ENCODE peak calls at places on chromosomes 7 and 10, in five cellular contexts. A is psoas muscle, I is left ventricle myocardium inferior, Z is right lobe of liver, D is Panc1. M is an unnamed sample. For H3K4me1, the result is how much of the 10 kb centered on the place peaks cover.

GRCh38 chr7:78510580-78511188 is 712.1 kb downstream of the PHTF2 start:
- DNase-seq in A (no peak), I (no peak), Z (peak), D (peak), M (peak)

GRCh38 chr10:112362833-112363232 is 11.1 kb upstream of the ACSL5 start:
- DNase-seq in A (peak), I (peak), Z (peak), D (no peak), M (no peak)

GRCh38 chr10:14653271-14654161 is 121.2 kb downstream of the FAM107B start:
- DNase-seq in A (no peak), I (no peak), Z (no peak), D (no peak), M (peak)

GRCh38 chr10:77983384-77984341 is 45.7 kb downstream of the POLR3A start:
- DNase-seq in A (no peak), I (no peak), Z (no peak), D (no peak), M (no peak)

GRCh38 chr7:80463272-80463920 is 48.5 kb downstream of the GNAT3 start:
- DNase-seq in A (no peak), I (no peak), Z (no peak), D (no peak), M (no peak)

GRCh38 chr10:119252051-119252465 is 44.7 kb downstream of the GRK5 start:
- DNase-seq in A (peak), I (peak), Z (no peak), D (no peak), M (no peak)

GRCh38 chr7:103996017-103996551 is 6.6 kb upstream of the RELN start:
- DNase-seq in A (no peak), I (no peak), Z (no peak), D (no peak), M (no peak)

GRCh38 chr10:130028465-130028819 is 64.4 kb upstream of the EBF3 start:
- DNase-seq in A (no peak), I (no peak), Z (no peak), D (no peak), M (no peak)

GRCh38 chr7:24826662-24827020 is 69.4 kb upstream of the GSDME start:
- DNase-seq in A (no peak), I (no peak), Z (no peak), D (no peak), M (peak)

GRCh38 chr10:110841767-110842267 is 29.9 kb upstream of the PDCD4 start:
- DNase-seq in A (no peak), I (no peak), Z (no peak), D (no peak), M (no peak)

GRCh38 chr10:110843796-110844616 is 27.7 kb upstream of the PDCD4 start:
- DNase-seq in A (no peak), I (no peak), Z (no peak), D (no peak), M (no peak)

GRCh38 chr10:110844617-110844881 is 27.2 kb upstream of the PDCD4 start:
- DNase-seq in A (no peak), I (no peak), Z (no peak), D (no peak), M (no peak)

GRCh38 chr10:110842305-110842952 is 29.3 kb upstream of the PDCD4 start:
- DNase-seq in A (no peak), I (no peak), Z (no peak), D (no peak), M (no peak)

GRCh38 chr10:110843031-110843430 is 28.7 kb upstream of the PDCD4 start:
- DNase-seq in A (no peak), I (no peak), Z (no peak), D (no peak), M (no peak)
- H3K4me1 ChIP-seq in A (under half), I (under half), Z (under half), D (under half), M (under half)

GRCh38 chr7:117666689-117667088 is 186.9 kb downstream of the CFTR start:
- DNase-seq in A (no peak), I (no peak), Z (no peak), D (no peak), M (no peak)

GRCh38 chr7:117673367-117673766 is 193.5 kb downstream of the CFTR start:
- DNase-seq in A (no peak), I (peak), Z (peak), D (no peak), M (no peak)

GRCh38 chr7:117672433-117672832 is 192.6 kb downstream of the CFTR start:
- DNase-seq in A (no peak), I (no peak), Z (no peak), D (no peak), M (no peak)

GRCh38 chr7:117667456-117667855 is 187.6 kb downstream of the CFTR start:
- DNase-seq in A (no peak), I (no peak), Z (no peak), D (no peak), M (no peak)

DNA sequence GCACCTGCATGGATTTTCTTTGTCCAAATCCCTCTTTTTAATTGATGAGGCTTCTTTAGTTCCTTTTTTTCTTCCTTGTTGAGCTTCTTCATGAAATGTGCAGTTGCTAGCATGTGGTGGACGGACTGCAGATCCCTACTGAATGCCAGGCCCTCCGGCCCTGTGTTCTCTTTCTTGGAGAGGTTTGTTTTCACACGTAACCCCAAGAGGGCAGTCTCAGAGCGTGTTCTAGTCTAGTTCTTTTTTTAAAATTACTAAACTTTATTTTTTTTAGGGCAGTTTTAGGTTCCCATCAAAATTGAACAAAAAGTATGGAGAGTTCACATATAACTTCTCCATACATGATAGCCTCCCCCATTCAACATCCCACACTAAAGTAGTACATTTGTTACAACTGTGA is 190.0 kb downstream of the CFTR start:
- DNase-seq in A (no peak), I (no peak), Z (no peak), D (no peak), M (no peak)
- TF ChIP-seq CTCF in A (no peak), I (no peak), Z (no peak), D (peak), M (peak)

DNA sequence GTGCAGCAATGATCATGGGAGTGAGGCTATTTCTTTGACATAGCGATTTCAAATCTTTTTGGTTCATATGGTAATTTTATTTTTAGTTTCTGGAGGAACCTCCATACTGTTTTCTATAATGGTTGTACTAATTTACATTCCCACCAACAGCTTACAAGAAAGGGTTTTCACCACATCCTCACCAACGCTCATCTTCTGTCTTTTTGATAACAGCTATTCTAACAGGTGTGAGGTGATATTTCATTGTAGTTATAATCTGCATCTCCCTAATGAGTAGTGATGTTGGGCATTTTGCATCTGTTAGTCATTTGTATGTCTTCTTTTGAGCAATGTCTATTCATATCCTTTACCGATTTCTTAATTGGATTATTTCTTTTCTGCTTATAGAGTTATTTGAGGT is 75.0 kb upstream of the FHIP2A start:
- DNase-seq in A (no peak), I (no peak), Z (no peak), D (no peak), M (no peak)
- H3K4me1 ChIP-seq in A (under half), I (half or more), Z (under half), D (half or more), M (under half)

GRCh38 chr10:50324680-50325393 is 73.5 kb upstream of the ASAH2 start:
- DNase-seq in A (no peak), I (no peak), Z (no peak), D (no peak), M (no peak)
- TF ChIP-seq CTCF in A (no peak), I (no peak), Z (no peak), D (no peak), M (no peak)

GRCh38 chr10:124698560-124699470 is 45.4 kb downstream of the FAM53B start:
- DNase-seq in A (no peak), I (no peak), Z (peak), D (no peak), M (no peak)

GRCh38 chr10:124695259-124695658 is 48.9 kb downstream of the FAM53B start:
- DNase-seq in A (no peak), I (no peak), Z (no peak), D (no peak), M (no peak)

GRCh38 chr10:124697837-124698559 is 46.2 kb downstream of the FAM53B start:
- DNase-seq in A (no peak), I (no peak), Z (peak), D (no peak), M (no peak)

GRCh38 chr10:124696446-124697392 is 47.5 kb downstream of the FAM53B start:
- DNase-seq in A (no peak), I (no peak), Z (peak), D (no peak), M (no peak)

DNA sequence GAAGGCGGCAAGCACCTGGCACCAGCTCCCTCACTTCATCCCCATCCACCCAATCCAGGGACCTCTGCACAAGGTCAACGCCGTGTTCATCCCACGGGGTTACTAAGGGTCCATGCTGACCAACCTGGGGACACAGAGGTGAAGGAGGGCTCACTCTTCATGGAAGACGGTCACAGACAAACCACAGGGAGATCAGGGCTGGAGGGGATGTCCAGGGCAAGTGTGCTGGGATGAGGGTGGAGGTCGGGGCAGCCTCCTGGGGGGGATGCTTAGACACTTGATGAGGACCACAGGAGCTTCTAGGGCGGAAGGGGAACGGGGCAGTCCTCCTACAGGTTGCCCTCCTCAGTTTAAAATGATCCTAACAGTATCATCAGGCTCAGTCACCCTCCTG is 46.7 kb downstream of the FAM53B start:
- DNase-seq in A (no peak), I (no peak), Z (peak), D (no peak), M (no peak)
- H3K4me1 ChIP-seq in A (half or more), I (half or more), Z (under half), D (under half), M (under half)

DNA sequence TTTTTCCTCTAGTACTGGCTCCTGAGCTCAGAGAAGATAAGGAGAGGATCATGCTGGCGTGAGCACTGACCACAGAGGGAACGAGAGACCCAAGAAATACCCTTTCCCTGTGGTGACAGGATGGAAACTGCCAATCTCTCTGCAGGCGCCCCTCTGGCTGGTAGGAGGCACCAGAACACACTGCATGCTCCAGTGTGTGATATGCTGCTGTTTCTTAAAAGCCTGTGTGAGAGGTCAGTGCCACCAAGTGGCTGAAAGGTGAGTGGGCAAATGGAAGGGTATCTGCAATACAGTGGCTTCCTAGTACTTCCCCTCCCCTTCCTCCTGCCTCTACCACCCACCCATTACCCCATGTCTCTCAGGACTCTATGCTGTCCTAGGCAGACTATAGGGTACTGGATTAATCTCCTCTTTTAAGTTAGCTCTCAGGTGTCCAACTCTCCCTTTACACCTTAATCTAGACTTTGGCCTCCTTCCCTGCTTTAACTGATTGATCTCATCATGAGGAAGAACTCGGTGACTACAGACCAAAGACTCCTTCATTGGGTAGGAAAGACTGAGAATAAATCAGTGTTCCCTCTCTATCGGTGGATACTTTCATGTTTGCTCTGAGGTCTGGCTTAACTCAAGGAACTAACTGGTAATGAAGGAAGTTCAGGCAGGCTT is 283.6 kb downstream of the ADRA2A start:
- DNase-seq in A (peak), I (peak), Z (peak), D (peak), M (no peak)
- TF ChIP-seq CTCF in A (peak), I (peak), Z (peak), D (peak), M (peak)

GRCh38 chr7:1920886-1921285 is 250.8 kb downstream of the ELFN1 start:
- DNase-seq in A (no peak), I (no peak), Z (no peak), D (no peak), M (no peak)

GRCh38 chr7:1920266-1920681 is 250.2 kb downstream of the ELFN1 start:
- DNase-seq in A (no peak), I (no peak), Z (peak), D (no peak), M (no peak)

GRCh38 chr7:1918063-1918645 is 248.1 kb downstream of the ELFN1 start:
- DNase-seq in A (no peak), I (no peak), Z (peak), D (no peak), M (no peak)

GRCh38 chr7:1918881-1919525 is 248.9 kb downstream of the ELFN1 start:
- DNase-seq in A (no peak), I (no peak), Z (peak), D (no peak), M (no peak)

DNA sequence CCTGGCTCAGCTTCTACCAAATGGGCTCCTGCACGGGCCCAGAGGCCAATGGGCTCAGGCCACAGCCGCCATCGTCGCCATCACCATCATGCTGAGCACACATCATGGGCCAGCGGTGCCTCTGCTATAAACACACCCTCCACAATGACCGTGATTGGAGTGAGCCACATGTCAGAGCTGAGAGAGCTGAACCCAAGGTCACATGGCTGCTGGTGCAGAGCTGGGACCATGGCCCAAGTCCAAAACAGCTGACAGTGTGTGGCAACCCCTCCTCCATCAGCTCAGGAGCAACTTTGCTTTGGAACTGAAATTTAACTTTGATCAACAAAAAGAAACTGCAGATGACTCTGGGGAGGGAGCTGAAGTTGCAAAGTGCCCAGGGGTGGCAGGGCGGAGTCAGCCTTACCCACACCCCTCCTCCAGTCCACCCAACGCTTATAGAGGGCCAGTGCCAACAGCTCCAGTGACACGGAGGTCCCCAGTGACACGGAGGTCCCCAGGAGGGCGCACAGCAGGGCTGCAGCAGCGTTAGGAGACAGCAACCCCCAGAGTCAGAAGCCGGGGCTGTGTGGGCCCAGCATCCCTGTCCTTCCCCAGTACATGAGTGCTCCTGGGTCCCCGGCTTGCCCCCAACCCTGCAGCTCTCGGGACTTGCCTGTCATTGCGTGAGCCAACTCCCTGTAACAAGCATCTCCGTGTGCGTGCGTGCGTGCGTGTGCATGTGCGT is 249.6 kb downstream of the ELFN1 start:
- DNase-seq in A (no peak), I (peak), Z (peak), D (no peak), M (no peak)
- H3K4me1 ChIP-seq in A (under half), I (under half), Z (under half), D (under half), M (under half)

GRCh38 chr7:44216019-44216418 is 15.2 kb downstream of the YKT6 start:
- DNase-seq in A (no peak), I (no peak), Z (no peak), D (no peak), M (no peak)

GRCh38 chr7:44213206-44213871 is 12.6 kb downstream of the YKT6 start:
- DNase-seq in A (no peak), I (no peak), Z (no peak), D (no peak), M (no peak)

GRCh38 chr7:44212581-44213184 is 11.9 kb downstream of the YKT6 start:
- DNase-seq in A (no peak), I (no peak), Z (no peak), D (no peak), M (no peak)

GRCh38 chr7:44215531-44215930 is 14.8 kb downstream of the YKT6 start:
- DNase-seq in A (no peak), I (no peak), Z (no peak), D (no peak), M (no peak)

DNA sequence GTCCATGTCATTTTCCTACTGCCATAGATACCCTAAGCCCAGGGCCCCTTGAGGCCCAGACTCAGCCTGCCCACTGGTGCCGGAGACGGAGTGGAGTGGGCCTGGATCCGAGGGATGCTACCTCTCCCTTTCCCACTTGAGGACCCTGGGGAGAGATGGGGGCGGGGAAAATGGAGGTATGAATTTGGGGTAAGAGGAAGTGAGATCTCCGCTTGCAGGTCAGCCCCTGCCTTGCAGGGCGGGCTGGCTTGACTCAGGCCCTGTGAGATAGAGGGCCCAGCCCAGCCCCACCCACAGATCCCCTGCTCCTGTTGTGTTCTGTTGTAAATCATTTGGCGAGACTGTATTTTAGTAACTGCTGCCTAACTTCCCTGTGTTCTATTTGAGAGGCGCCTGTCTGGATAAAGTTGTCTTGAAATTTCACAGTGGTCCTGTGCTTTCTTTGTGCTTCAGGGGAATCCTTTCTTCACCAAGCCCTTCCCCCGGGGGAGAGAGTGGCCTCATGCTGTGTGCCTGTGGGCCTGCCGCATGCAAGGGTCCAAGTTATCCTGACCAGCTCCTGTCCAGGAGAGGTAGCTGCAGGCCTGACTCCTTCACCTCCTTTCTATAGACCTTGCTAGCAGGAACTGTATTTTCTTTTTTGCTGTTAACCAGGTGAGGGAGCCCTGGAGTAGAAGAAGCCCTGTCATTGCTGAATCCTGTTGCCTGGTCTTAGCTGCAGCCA is 13.3 kb downstream of the YKT6 start:
- DNase-seq in A (no peak), I (no peak), Z (no peak), D (no peak), M (no peak)
- TF ChIP-seq CTCF in A (no peak), I (peak), Z (peak), D (peak), M (peak)

M was measured in foreskin keratinocyte.